ENCODE peak calls at places on chromosomes 11 and 22, in four cellular contexts. Y, E, O and K are unnamed samples.
A peak's percentile ranks its signal among the peaks of the same experiment; 100 is the strongest.

GRCh38 chr11:103368151-103368550 is 258.9 kb downstream of the DYNC2H1 start:
- DNase-seq in Y (no peak), E (no peak), O (no peak), K (no peak)

GRCh38 chr11:88384678-88385015 is 47.1 kb upstream of the CTSC start:
- DNase-seq in Y (no peak), E (no peak), O (no peak), K (no peak)

GRCh38 chr22:39176067-39176621 is 23.7 kb upstream of the CBX7 start:
- DNase-seq in Y (no peak), E (no peak), O (no peak), K (no peak)

GRCh38 chr22:46041642-46042041 is 64.7 kb upstream of the WNT7B start:
- DNase-seq in Y (no peak), E (no peak), O (no peak), K (no peak)

GRCh38 chr22:38479096-38479840 is 11.4 kb downstream of the KDELR3 start:
- DNase-seq in Y (no peak), E (no peak), O (no peak), K (no peak)

GRCh38 chr11:4551346-4551979 is 6.5 kb downstream of the OR52M1 start:
- DNase-seq in Y (no peak), E (peak; percentile 32), O (no peak), K (no peak)

GRCh38 chr11:2382927-2383822 is 6.1 kb downstream of the CD81 start:
- DNase-seq in Y (peak; percentile 89), E (peak; percentile 26), O (no peak), K (no peak)

GRCh38 chr22:43412808-43413785 is 1.3 kb downstream of the MPPED1 start:
- DNase-seq in Y (no peak), E (no peak), O (no peak), K (no peak)

GRCh38 chr11:123525511-123525918 is 95.4 kb downstream of the GRAMD1B start:
- DNase-seq in Y (no peak), E (no peak), O (no peak), K (no peak)

GRCh38 chr11:55707029-55707428 is 45.0 kb downstream of the OR4C6 start:
- DNase-seq in Y (no peak), E (peak; percentile 58), O (no peak), K (peak; percentile 27)

GRCh38 chr22:29209624-29209929 is 3.9 kb downstream of the EMID1 start:
- DNase-seq in Y (no peak), E (no peak), O (no peak), K (peak; percentile 27)

GRCh38 chr11:2459796-2460531 is 15.2 kb downstream of the KCNQ1 start:
- DNase-seq in Y (no peak), E (no peak), O (no peak), K (no peak)